ENCODE peak calls at places on chromosome 18, in nine cellular contexts. X, R, K, T, E, Z, Y, P and D are unnamed samples.

GRCh38 chr18:31486165-31486564 is 11.8 kb upstream of the DSG2 start:
- DNase-seq in X (no peak), R (peak), K (no peak), T (no peak), E (no peak), Z (no peak), Y (no peak), P (no peak), D (no peak)

GRCh38 chr18:79988925-79989361 is 580 bp upstream of the TXNL4A start:
- DNase-seq in X (no peak), R (peak), K (peak), T (no peak), E (peak), Z (no peak), Y (peak), P (no peak), D (peak)

GRCh38 chr18:42412896-42413295 is 457.9 kb downstream of the PIK3C3 start:
- DNase-seq in X (no peak), R (no peak), K (no peak), T (no peak), E (no peak), Z (no peak), Y (no peak), P (no peak), D (no peak)

GRCh38 chr18:60182223-60182622 is 190.4 kb downstream of the MC4R start:
- DNase-seq in X (no peak), R (no peak), K (no peak), T (no peak), E (no peak), Z (no peak), Y (no peak), P (no peak), D (no peak)

GRCh38 chr18:79523221-79523737 is 127.5 kb downstream of the NFATC1 start:
- DNase-seq in X (no peak), R (no peak), K (no peak), T (no peak), E (no peak), Z (peak), Y (peak), P (no peak), D (no peak)

GRCh38 chr18:58297198-58297597 is 253.2 kb downstream of the NEDD4L start:
- DNase-seq in X (no peak), R (no peak), K (peak), T (no peak), E (peak), Z (no peak), Y (no peak), P (no peak), D (no peak)

GRCh38 chr18:73920033-73920432 is 227.6 kb downstream of the FBXO15 start:
- DNase-seq in X (no peak), R (no peak), K (no peak), T (no peak), E (no peak), Z (no peak), Y (no peak), P (no peak), D (no peak)

GRCh38 chr18:48419268-48420022 is 10.3 kb upstream of the ZBTB7C start:
- DNase-seq in X (no peak), R (no peak), K (no peak), T (no peak), E (no peak), Z (no peak), Y (no peak), P (no peak), D (no peak)